ENCODE peak calls at places on chromosomes 13 and 19, in seven cellular contexts. M is astrocyte of the cerebellum, W is psoas muscle, S is fibroblast of pulmonary artery, Z is body of pancreas, Y is GM12864, T is GM23338. J is an unnamed sample.

GRCh38 chr13:44972956-44973581 is 16.2 kb downstream of the NUFIP1 start:
- DNase-seq in T (peak), S (peak), W (no peak), Z (no peak), Y (no peak), M (peak), J (no peak)

GRCh38 chr13:73440296-73440895 is 381.6 kb downstream of the KLF5 start:
- DNase-seq in M (no peak), Y (no peak), S (peak), T (peak), Z (no peak), W (no peak), J (no peak)

GRCh38 chr13:44012910-44013309 is 133.2 kb downstream of the LACC1 start:
- DNase-seq in S (no peak), T (no peak), M (no peak), Z (no peak), Y (no peak), W (no peak), J (no peak)

GRCh38 chr19:2055871-2056809 is 5.1 kb upstream of the MKNK2 start:
- DNase-seq in S (peak), W (peak), T (peak), Y (no peak), M (no peak), Z (peak), J (no peak)

GRCh38 chr13:27463500-27463899 is 13.1 kb upstream of the MTIF3 start:
- DNase-seq in W (no peak), Z (no peak), S (no peak), Y (no peak), T (no peak), M (no peak), J (no peak)

GRCh38 chr19:872266-872951 is 12.9 kb downstream of the CFD start:
- DNase-seq in T (peak), Z (no peak), M (no peak), Y (peak), W (peak), S (peak), J (no peak)

GRCh38 chr13:83450586-83450985 is 431.7 kb downstream of the SLITRK1 start:
- DNase-seq in M (no peak), Z (no peak), Y (no peak), W (no peak), T (peak), S (peak), J (no peak)

GRCh38 chr19:49216076-49216475 is 58.5 kb downstream of the TRPM4 start:
- DNase-seq in W (no peak), M (no peak), Z (no peak), Y (no peak), T (peak), S (peak), J (no peak)

GRCh38 chr13:110436276-110436675 is 125.2 kb downstream of the RAB20 start:
- DNase-seq in W (no peak), T (no peak), Y (no peak), S (no peak), M (peak), Z (no peak), J (no peak)

GRCh38 chr19:43700368-43701015 is 15.4 kb upstream of the IRGC start:
- DNase-seq in T (no peak), S (peak), Y (no peak), W (peak), Z (peak), M (peak), J (peak)

GRCh38 chr13:34344761-34345600 is 527.0 kb downstream of the RFC3 start:
- DNase-seq in Y (no peak), S (no peak), M (no peak), W (no peak), Z (no peak), T (no peak), J (no peak)

GRCh38 chr13:24618219-24618955 is 61.8 kb upstream of the ATP12A start:
- DNase-seq in Z (no peak), M (no peak), S (no peak), Y (peak), W (no peak), T (no peak), J (peak)

GRCh38 chr13:32781906-32782305 is 195.7 kb downstream of the PDS5B start:
- DNase-seq in T (no peak), Y (no peak), W (no peak), M (no peak), S (no peak), Z (no peak), J (no peak)

GRCh38 chr13:39835253-39835652 is 179.8 kb downstream of the COG6 start:
- DNase-seq in Z (no peak), M (peak), Y (no peak), S (no peak), W (no peak), T (no peak), J (no peak)

GRCh38 chr13:32917504-32917903 is 98.7 kb upstream of the KL start:
- DNase-seq in M (no peak), S (peak), Y (no peak), T (no peak), Z (no peak), W (no peak), J (no peak)

GRCh38 chr19:43767818-43768217 is 13.0 kb downstream of the KCNN4 start:
- DNase-seq in Y (no peak), T (no peak), M (no peak), Z (no peak), S (no peak), W (no peak), J (no peak)

GRCh38 chr13:106649495-106649894 is 81.6 kb upstream of the ARGLU1 start:
- DNase-seq in Y (no peak), S (peak), Z (no peak), W (no peak), M (no peak), T (no peak), J (no peak)

GRCh38 chr13:64924401-64924800 is 2305.7 kb downstream of the PCDH9 start:
- DNase-seq in Y (no peak), W (no peak), Z (no peak), S (no peak), T (no peak), M (no peak), J (no peak)

GRCh38 chr19:2977001-2977685 is at the start of gene TLE6:
- DNase-seq in W (peak), M (peak), S (peak), Y (peak), Z (peak), T (peak), J (peak)

GRCh38 chr19:19443902-19444693 is 38.6 kb downstream of the GATAD2A start:
- DNase-seq in Y (no peak), Z (no peak), M (no peak), S (no peak), W (no peak), T (no peak), J (no peak)

GRCh38 chr13:110921209-110921608 is 6.3 kb upstream of the ANKRD10 start:
- DNase-seq in Y (no peak), T (no peak), Z (no peak), W (no peak), S (no peak), M (no peak), J (no peak)

GRCh38 chr13:67736646-67737420 is 506.7 kb upstream of the PCDH9 start:
- DNase-seq in Y (no peak), M (peak), T (peak), W (no peak), S (peak), Z (no peak), J (no peak)

GRCh38 chr19:38788478-38789243 is at the start of gene LGALS7B:
- DNase-seq in M (no peak), Z (no peak), Y (no peak), S (no peak), W (no peak), T (peak), J (no peak)

GRCh38 chr19:31715249-31715944 is 366.2 kb upstream of the TSHZ3 start:
- DNase-seq in W (peak), M (no peak), T (peak), Z (no peak), S (peak), Y (no peak), J (no peak)

GRCh38 chr13:22422712-22423111 is 751.8 kb downstream of the FGF9 start:
- DNase-seq in S (no peak), T (no peak), M (no peak), Z (no peak), Y (no peak), W (no peak), J (no peak)

GRCh38 chr19:36421749-36422481 is 3.5 kb upstream of the ZFP82 start:
- DNase-seq in W (no peak), M (no peak), Z (no peak), Y (no peak), T (peak), S (no peak), J (no peak)

GRCh38 chr13:72437458-72437857 is 290.0 kb downstream of the MZT1 start:
- DNase-seq in Y (no peak), Z (no peak), M (peak), W (no peak), S (peak), T (no peak), J (no peak)

GRCh38 chr19:16750081-16750480 is 30.4 kb downstream of the NWD1 start:
- DNase-seq in Z (no peak), T (no peak), S (no peak), M (no peak), W (no peak), Y (no peak), J (no peak)
- H3K4me3 ChIP-seq in Z (no peak), T (no peak), S (no peak), M (no peak), W (no peak), Y (no peak), J (no peak)

DNA sequence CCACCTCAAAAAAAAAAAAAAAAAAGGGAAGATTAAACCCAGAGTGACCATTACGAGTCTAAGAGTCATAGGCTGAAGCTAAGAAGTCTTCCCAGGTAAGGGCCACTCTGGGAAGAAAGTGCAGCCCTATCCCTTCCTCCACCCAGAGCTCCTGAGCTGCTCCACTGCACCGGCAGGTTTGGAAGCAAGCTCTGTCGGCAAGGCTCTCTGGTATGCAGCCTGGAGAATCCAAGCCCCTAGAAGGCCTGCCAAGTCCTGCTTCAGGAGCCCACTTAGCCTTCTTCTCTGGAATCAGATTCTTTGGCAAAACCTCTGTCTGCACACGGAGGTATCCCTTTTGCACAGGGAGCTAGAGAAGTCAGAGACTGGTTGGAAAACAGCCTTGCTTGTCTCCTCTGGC is 58.5 kb downstream of the CEBPG start:
- DNase-seq in Y (no peak), M (peak), Z (no peak), W (no peak), S (no peak), T (peak), J (no peak)
- H3K4me3 ChIP-seq in Y (no peak), M (no peak), Z (no peak), W (no peak), S (no peak), T (no peak), J (no peak)

DNA sequence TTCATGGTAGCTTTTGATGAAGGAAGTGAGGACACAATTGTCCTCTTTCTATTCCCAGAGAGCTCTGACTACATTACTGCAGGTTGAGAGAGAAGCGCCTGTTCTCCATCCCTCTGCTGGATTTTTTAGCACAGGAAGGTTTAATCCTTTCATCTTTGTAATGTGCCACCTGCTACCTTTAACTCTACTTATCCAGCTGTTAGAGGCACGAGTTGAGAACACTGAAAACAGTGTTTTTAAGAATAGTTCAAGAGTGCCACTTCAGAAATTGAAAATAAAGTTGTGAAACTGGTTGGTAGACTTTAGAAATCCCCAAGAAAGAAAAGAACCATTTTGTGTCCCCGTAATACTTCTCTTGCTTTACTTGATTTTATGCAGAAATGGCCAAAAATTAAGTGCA is 20.6 kb downstream of the FREM2 start:
- DNase-seq in W (no peak), Y (no peak), Z (no peak), T (no peak), S (no peak), M (no peak), J (no peak)
- H3K4me3 ChIP-seq in W (no peak), Y (no peak), Z (no peak), T (no peak), S (no peak), M (no peak), J (no peak)

GRCh38 chr13:78657699-78658629 is 991 bp downstream of the OBI1 start:
- DNase-seq in Y (no peak), W (no peak), S (peak), M (no peak), Z (no peak), T (peak), J (no peak)
- H3K4me3 ChIP-seq in Y (peak), W (peak), S (peak), M (peak), Z (peak), T (peak), J (peak)

GRCh38 chr19:40420451-40420765 is 5.4 kb downstream of the SERTAD1 start:
- DNase-seq in W (no peak), M (no peak), T (no peak), Z (no peak), S (no peak), Y (no peak), J (no peak)
- H3K4me3 ChIP-seq in W (peak), M (peak), T (peak), Z (peak), S (peak), Y (peak), J (peak)